ENCODE peak calls at places on chromosomes 1 and 21, in four cellular contexts. O is GM10248; F is effector CD4-positive, alpha-beta T cell; L is ecto neural progenitor cell. G is an unnamed sample.

GRCh38 chr1:10932088-10932487 is 80.4 kb upstream of the TARDBP start:
- DNase-seq in O (no peak), F (no peak), L (no peak), G (no peak)

GRCh38 chr1:66729130-66729922 is 22.9 kb upstream of the DYNLT5 start:
- DNase-seq in O (no peak), F (no peak), L (no peak), G (no peak)

GRCh38 chr1:237851209-237851845 is 39.4 kb downstream of the ZP4 start:
- DNase-seq in O (peak; percentile 19), F (no peak), L (peak; percentile 67), G (peak; percentile 12)

GRCh38 chr1:2230781-2231666 is 2.9 kb downstream of the SKI start:
- DNase-seq in O (no peak), F (peak; percentile 58), L (no peak), G (no peak)

GRCh38 chr1:157725214-157725577 is 24.6 kb upstream of the FCRL3 start:
- DNase-seq in O (no peak), F (no peak), L (no peak), G (no peak)

GRCh38 chr1:200925821-200926220 is 31.1 kb downstream of the INAVA start:
- DNase-seq in O (no peak), F (no peak), L (no peak), G (no peak)

GRCh38 chr1:207824691-207825090 is 72.8 kb downstream of the CD46 start:
- DNase-seq in O (no peak), F (no peak), L (no peak), G (no peak)

GRCh38 chr1:241611063-241611462 is 29.1 kb downstream of the CHML start:
- DNase-seq in O (peak; percentile 43), F (no peak), L (no peak), G (peak; percentile 37)

GRCh38 chr1:46434358-46434757 is 40.2 kb downstream of the FAAH start:
- DNase-seq in O (no peak), F (no peak), L (no peak), G (no peak)

GRCh38 chr21:23401278-23401677 is 2206.0 kb downstream of the MRPL39 start:
- DNase-seq in O (no peak), F (no peak), L (no peak), G (no peak)

GRCh38 chr21:44982558-44983244 is 42.9 kb downstream of the SLX9 start:
- DNase-seq in O (no peak), F (no peak), L (no peak), G (no peak)

GRCh38 chr1:238177960-238178359 is 287.2 kb upstream of the ZP4 start:
- DNase-seq in O (no peak), F (no peak), L (peak; percentile 56), G (no peak)

GRCh38 chr1:153678519-153679336 is at the start of gene NPR1:
- DNase-seq in O (no peak), F (no peak), L (peak; percentile 58), G (peak; percentile 62)

GRCh38 chr1:183633676-183634343 is 1.8 kb downstream of the ARPC5 start:
- DNase-seq in O (peak; percentile 37), F (peak; percentile 27), L (no peak), G (peak; percentile 38)

GRCh38 chr1:59638172-59638800 is 176.5 kb upstream of the HOOK1 start:
- DNase-seq in O (no peak), F (no peak), L (peak; percentile 47), G (no peak)

GRCh38 chr1:222623458-222623857 is 5.6 kb downstream of the MIA3 start:
- DNase-seq in O (no peak), F (no peak), L (no peak), G (no peak)

GRCh38 chr21:16514316-16514715 is 784.5 kb downstream of the USP25 start:
- DNase-seq in O (no peak), F (no peak), L (no peak), G (no peak)

GRCh38 chr1:114458208-114458777 is 52.7 kb downstream of the TRIM33 start:
- DNase-seq in O (no peak), F (no peak), L (no peak), G (no peak)

GRCh38 chr1:2999571-2999970 is 21.7 kb upstream of the ACTRT2 start:
- DNase-seq in O (no peak), F (no peak), L (no peak), G (no peak)

GRCh38 chr1:163656367-163656766 is 334.6 kb downstream of the NUF2 start:
- DNase-seq in O (no peak), F (no peak), L (no peak), G (no peak)

GRCh38 chr1:190320952-190321351 is 156.7 kb downstream of the BRINP3 start:
- DNase-seq in O (no peak), F (no peak), L (no peak), G (no peak)

GRCh38 chr1:42453386-42453785 is 2.4 kb downstream of the ZMYND12 start:
- DNase-seq in O (no peak), F (no peak), L (no peak), G (no peak)

GRCh38 chr1:71157151-71157550 is 76.3 kb upstream of the ZRANB2 start:
- DNase-seq in O (no peak), F (no peak), L (no peak), G (no peak)

GRCh38 chr1:206136241-206136640 is 19.1 kb upstream of the AVPR1B start:
- DNase-seq in O (no peak), F (no peak), L (no peak), G (no peak)

GRCh38 chr1:208000001-208000400 is 89.1 kb upstream of the CD34 start:
- DNase-seq in O (no peak), F (no peak), L (peak; percentile 7), G (no peak)

GRCh38 chr1:214846971-214847810 is 235.3 kb upstream of the KCNK2 start:
- DNase-seq in O (no peak), F (no peak), L (no peak), G (no peak)

GRCh38 chr1:228018125-228018398 is 11.3 kb downstream of the WNT3A start:
- DNase-seq in O (no peak), F (no peak), L (peak; percentile 23), G (no peak)

GRCh38 chr1:167673285-167673684 is 43.3 kb downstream of the RCSD1 start:
- DNase-seq in O (no peak), F (no peak), L (no peak), G (no peak)

GRCh38 chr1:96557336-96557735 is 164.2 kb upstream of the PTBP2 start:
- DNase-seq in O (no peak), F (no peak), L (no peak), G (no peak)

GRCh38 chr1:107110346-107110745 is 30.5 kb upstream of the NTNG1 start:
- DNase-seq in O (no peak), F (no peak), L (no peak), G (no peak)

GRCh38 chr1:181119076-181119989 is 30.8 kb downstream of the IER5 start:
- DNase-seq in O (no peak), F (no peak), L (no peak), G (no peak)